ENCODE peak calls at places on chromosomes 2 and 18, in four cellular contexts. One of them, this sample, is unnamed.

GRCh38 chr2:229454934-229455631 is 184.0 kb upstream of the PID1 start:
- DNase-seq in psoas muscle: no peak
- DNase-seq in endodermal cell: no peak
- DNase-seq in spleen: no peak
- DNase-seq in this sample: no peak

GRCh38 chr2:3779650-3780049 is 76.3 kb downstream of the DCDC2C start:
- DNase-seq in psoas muscle: no peak
- DNase-seq in endodermal cell: no peak
- DNase-seq in spleen: no peak
- DNase-seq in this sample: peak

GRCh38 chr2:203715744-203716143 is 9.3 kb downstream of the CD28 start:
- DNase-seq in psoas muscle: no peak
- DNase-seq in endodermal cell: no peak
- DNase-seq in spleen: no peak
- DNase-seq in this sample: no peak

GRCh38 chr2:190532581-190532980 is 1.9 kb downstream of the NEMP2 start:
- DNase-seq in psoas muscle: no peak
- DNase-seq in endodermal cell: no peak
- DNase-seq in spleen: no peak
- DNase-seq in this sample: no peak

GRCh38 chr2:26185954-26186353 is 13.1 kb downstream of the GAREM2 start:
- DNase-seq in psoas muscle: no peak
- DNase-seq in endodermal cell: no peak
- DNase-seq in spleen: no peak
- DNase-seq in this sample: no peak

GRCh38 chr2:195364015-195364965 is 292.7 kb upstream of the SLC39A10 start:
- DNase-seq in psoas muscle: no peak
- DNase-seq in endodermal cell: no peak
- DNase-seq in spleen: no peak
- DNase-seq in this sample: no peak

GRCh38 chr18:49062832-49063226 is 112.1 kb upstream of the SMAD7 start:
- DNase-seq in psoas muscle: no peak
- DNase-seq in endodermal cell: no peak
- DNase-seq in spleen: no peak
- DNase-seq in this sample: no peak

GRCh38 chr2:62306751-62307468 is 111.0 kb downstream of the B3GNT2 start:
- DNase-seq in psoas muscle: no peak
- DNase-seq in endodermal cell: peak
- DNase-seq in spleen: peak
- DNase-seq in this sample: no peak

GRCh38 chr2:181937473-181937872 is 45.9 kb downstream of the ITPRID2 start:
- DNase-seq in psoas muscle: no peak
- DNase-seq in endodermal cell: no peak
- DNase-seq in spleen: no peak
- DNase-seq in this sample: no peak

GRCh38 chr2:113894156-113894743 is 4.4 kb downstream of the ACTR3 start:
- DNase-seq in psoas muscle: no peak
- DNase-seq in endodermal cell: no peak
- DNase-seq in spleen: no peak
- DNase-seq in this sample: no peak

GRCh38 chr2:241863021-241863954 is 4.6 kb upstream of the PDCD1 start:
- DNase-seq in psoas muscle: peak
- DNase-seq in endodermal cell: no peak
- DNase-seq in spleen: no peak
- DNase-seq in this sample: no peak

GRCh38 chr2:16665746-16666452 is at the start of gene CYRIA:
- DNase-seq in psoas muscle: peak
- DNase-seq in endodermal cell: peak
- DNase-seq in spleen: peak
- DNase-seq in this sample: no peak

GRCh38 chr2:160294339-160294803 is 94.3 kb upstream of the ITGB6 start:
- DNase-seq in psoas muscle: peak
- DNase-seq in endodermal cell: no peak
- DNase-seq in spleen: no peak
- DNase-seq in this sample: peak

GRCh38 chr2:22078701-22079100 is 954.9 kb downstream of the TDRD15 start:
- DNase-seq in psoas muscle: no peak
- DNase-seq in endodermal cell: no peak
- DNase-seq in spleen: no peak
- DNase-seq in this sample: no peak

GRCh38 chr2:237143676-237144440 is 58.2 kb downstream of the COPS8 start:
- DNase-seq in psoas muscle: no peak
- DNase-seq in endodermal cell: no peak
- DNase-seq in spleen: no peak
- DNase-seq in this sample: no peak

GRCh38 chr2:42046819-42047487 is 868 bp upstream of the PKDCC start:
- DNase-seq in psoas muscle: no peak
- DNase-seq in endodermal cell: peak
- DNase-seq in spleen: no peak
- DNase-seq in this sample: no peak

GRCh38 chr18:7090771-7091170 is 26.8 kb downstream of the LAMA1 start:
- DNase-seq in psoas muscle: no peak
- DNase-seq in endodermal cell: no peak
- DNase-seq in spleen: no peak
- DNase-seq in this sample: no peak

GRCh38 chr2:226618875-226619605 is 180.6 kb downstream of the IRS1 start:
- DNase-seq in psoas muscle: no peak
- DNase-seq in endodermal cell: no peak
- DNase-seq in spleen: no peak
- DNase-seq in this sample: no peak

GRCh38 chr2:17282826-17283225 is 235.4 kb downstream of the RAD51AP2 start:
- DNase-seq in psoas muscle: no peak
- DNase-seq in endodermal cell: no peak
- DNase-seq in spleen: no peak
- DNase-seq in this sample: no peak

GRCh38 chr2:101018934-101019333 is 16.8 kb downstream of the RPL31 start:
- DNase-seq in psoas muscle: no peak
- DNase-seq in endodermal cell: no peak
- DNase-seq in spleen: no peak
- DNase-seq in this sample: no peak

DNA sequence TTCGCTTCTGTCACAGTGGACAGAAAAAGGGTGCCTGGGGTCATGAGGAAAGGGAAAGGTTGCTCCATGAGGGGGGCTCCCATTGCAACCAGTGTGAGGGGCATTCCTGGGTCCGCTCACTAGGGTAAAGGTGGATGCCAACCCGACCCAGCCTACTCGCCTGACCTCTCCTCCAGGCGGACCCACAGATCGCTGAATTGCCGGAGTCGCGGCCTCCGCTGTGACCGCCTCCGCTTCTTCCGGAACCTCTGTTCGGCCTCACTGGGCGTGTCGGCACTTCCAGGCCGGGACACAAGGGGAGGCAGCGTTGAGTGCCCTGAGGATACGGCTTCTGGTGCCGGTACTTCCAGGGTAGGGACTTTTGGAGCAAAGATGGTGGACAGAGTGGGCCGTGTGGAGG is 57.1 kb downstream of the TRABD2A start:
- DNase-seq in psoas muscle: no peak
- DNase-seq in endodermal cell: no peak
- DNase-seq in spleen: no peak
- DNase-seq in this sample: no peak
- TF ChIP-seq CTCF in psoas muscle: no peak
- TF ChIP-seq CTCF in endodermal cell: no peak
- TF ChIP-seq CTCF in spleen: no peak
- TF ChIP-seq CTCF in this sample: no peak

DNA sequence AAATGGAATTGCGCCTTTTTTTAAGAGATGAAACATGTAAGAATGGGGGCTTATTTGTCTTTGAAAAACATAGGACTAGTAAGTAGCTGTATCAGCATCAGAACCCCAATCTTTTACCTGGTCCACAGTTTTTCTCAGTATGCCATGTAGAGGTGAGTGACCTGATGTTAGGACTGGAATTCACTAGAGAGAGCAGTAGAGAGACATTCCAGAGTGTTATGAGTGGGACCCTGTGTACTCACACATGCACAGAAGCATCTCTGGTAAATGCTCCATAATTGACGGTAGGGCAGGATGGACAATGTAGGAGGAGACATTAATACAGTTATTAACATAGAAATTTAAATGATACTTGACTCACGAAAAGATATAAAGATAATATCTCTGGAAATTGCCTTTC is 1.4 kb upstream of the GALNT13 start:
- DNase-seq in psoas muscle: no peak
- DNase-seq in endodermal cell: no peak
- DNase-seq in spleen: no peak
- DNase-seq in this sample: no peak
- TF ChIP-seq CTCF in psoas muscle: no peak
- TF ChIP-seq CTCF in endodermal cell: peak
- TF ChIP-seq CTCF in spleen: no peak
- TF ChIP-seq CTCF in this sample: no peak

GRCh38 chr2:132676999-132677398 is 7.0 kb upstream of the LYPD1 start:
- DNase-seq in psoas muscle: no peak
- DNase-seq in endodermal cell: no peak
- DNase-seq in spleen: no peak
- DNase-seq in this sample: no peak
- TF ChIP-seq CTCF in psoas muscle: no peak
- TF ChIP-seq CTCF in endodermal cell: no peak
- TF ChIP-seq CTCF in spleen: no peak
- TF ChIP-seq CTCF in this sample: peak

DNA sequence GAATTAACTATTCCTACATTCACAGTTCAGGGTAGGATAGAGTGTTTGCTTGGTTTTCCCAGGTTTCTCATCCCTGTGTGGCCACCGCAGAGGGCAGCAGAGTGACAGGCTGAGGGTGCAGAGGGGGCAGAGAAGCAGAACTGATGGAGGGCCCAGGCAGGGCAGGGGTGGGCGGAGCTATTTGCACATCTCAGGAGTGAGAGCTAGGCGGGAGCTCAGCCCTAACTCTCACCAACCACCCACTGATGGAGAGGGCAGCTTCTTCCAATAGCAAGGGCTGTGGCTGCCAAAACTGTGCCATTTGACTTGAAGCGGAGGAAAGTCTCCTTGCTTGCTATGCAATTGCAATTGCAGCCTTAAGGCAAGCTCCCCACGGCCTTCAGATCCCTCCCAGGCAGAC is 12.0 kb upstream of the DARS1 start:
- DNase-seq in psoas muscle: no peak
- DNase-seq in endodermal cell: peak
- DNase-seq in spleen: peak
- DNase-seq in this sample: no peak
- TF ChIP-seq CTCF in psoas muscle: no peak
- TF ChIP-seq CTCF in endodermal cell: peak
- TF ChIP-seq CTCF in spleen: peak
- TF ChIP-seq CTCF in this sample: no peak

GRCh38 chr2:136255648-136256461 is 137.9 kb upstream of the CXCR4 start:
- DNase-seq in psoas muscle: no peak
- DNase-seq in endodermal cell: no peak
- DNase-seq in spleen: peak
- DNase-seq in this sample: no peak
- TF ChIP-seq CTCF in psoas muscle: no peak
- TF ChIP-seq CTCF in endodermal cell: peak
- TF ChIP-seq CTCF in spleen: peak
- TF ChIP-seq CTCF in this sample: no peak

DNA sequence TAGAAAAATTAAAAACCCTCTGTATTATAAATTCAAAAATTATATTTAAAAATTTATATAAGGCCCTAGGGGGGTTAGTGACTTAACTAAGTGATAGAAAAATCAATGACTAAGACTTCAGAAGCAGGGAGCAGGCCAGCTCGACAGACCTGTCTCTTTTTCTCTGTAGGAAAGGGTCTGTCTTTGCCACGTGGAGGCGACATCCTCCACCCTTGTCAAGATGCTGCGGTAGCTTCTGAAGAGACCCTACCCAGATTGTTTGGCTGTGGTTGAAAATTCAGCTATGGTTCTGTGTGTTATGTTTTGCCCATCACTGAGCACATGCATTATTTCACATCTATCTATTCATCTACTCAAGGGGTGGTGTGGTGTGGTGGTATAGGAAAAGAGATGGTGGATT is 8.2 kb upstream of the SLC4A3 start:
- DNase-seq in psoas muscle: no peak
- DNase-seq in endodermal cell: peak
- DNase-seq in spleen: no peak
- DNase-seq in this sample: no peak
- TF ChIP-seq CTCF in psoas muscle: no peak
- TF ChIP-seq CTCF in endodermal cell: peak
- TF ChIP-seq CTCF in spleen: no peak
- TF ChIP-seq CTCF in this sample: no peak

GRCh38 chr2:35415282-35415681 is 940.3 kb upstream of the CRIM1 start:
- DNase-seq in psoas muscle: no peak
- DNase-seq in endodermal cell: no peak
- DNase-seq in spleen: no peak
- DNase-seq in this sample: no peak
- TF ChIP-seq CTCF in psoas muscle: no peak
- TF ChIP-seq CTCF in endodermal cell: peak
- TF ChIP-seq CTCF in spleen: no peak
- TF ChIP-seq CTCF in this sample: no peak